ENCODE peak calls at places on chromosomes 5 and 9, in six cellular contexts. One of them, this sample, is unnamed.

GRCh38 chr9:69324549-69325401 is at the start of gene ENTREP1:
- DNase-seq in H7: peak
- DNase-seq in hypothalamus: no peak
- DNase-seq in DMS153: peak
- DNase-seq in neural crest cell: peak
- DNase-seq in astrocyte of the cerebellum: no peak
- DNase-seq in this sample: peak

GRCh38 chr9:36873247-36873875 is 160.7 kb downstream of the PAX5 start:
- DNase-seq in H7: peak
- DNase-seq in neural crest cell: peak
- DNase-seq in DMS153: no peak
- DNase-seq in hypothalamus: no peak
- DNase-seq in astrocyte of the cerebellum: peak
- DNase-seq in this sample: peak

GRCh38 chr5:32001722-32002121 is 172.4 kb downstream of the GOLPH3 start:
- DNase-seq in DMS153: no peak
- DNase-seq in astrocyte of the cerebellum: no peak
- DNase-seq in neural crest cell: no peak
- DNase-seq in hypothalamus: no peak
- DNase-seq in H7: no peak
- DNase-seq in this sample: no peak

GRCh38 chr5:177430146-177430951 is 3.9 kb downstream of the GRK6 start:
- DNase-seq in astrocyte of the cerebellum: no peak
- DNase-seq in neural crest cell: no peak
- DNase-seq in DMS153: no peak
- DNase-seq in H7: no peak
- DNase-seq in hypothalamus: no peak
- DNase-seq in this sample: no peak

GRCh38 chr9:3043369-3043768 is 199.5 kb upstream of the PUM3 start:
- DNase-seq in H7: no peak
- DNase-seq in neural crest cell: no peak
- DNase-seq in hypothalamus: no peak
- DNase-seq in astrocyte of the cerebellum: no peak
- DNase-seq in DMS153: no peak
- DNase-seq in this sample: no peak

GRCh38 chr5:145991044-145991575 is 54.7 kb downstream of the SH3RF2 start:
- DNase-seq in DMS153: no peak
- DNase-seq in astrocyte of the cerebellum: peak
- DNase-seq in neural crest cell: no peak
- DNase-seq in H7: no peak
- DNase-seq in hypothalamus: no peak
- DNase-seq in this sample: no peak

GRCh38 chr5:179818746-179819295 is 1.9 kb upstream of the SQSTM1 start:
- DNase-seq in DMS153: peak
- DNase-seq in astrocyte of the cerebellum: peak
- DNase-seq in neural crest cell: peak
- DNase-seq in H7: peak
- DNase-seq in hypothalamus: peak
- DNase-seq in this sample: peak

GRCh38 chr5:14155075-14155474 is 11.9 kb downstream of the TRIO start:
- DNase-seq in astrocyte of the cerebellum: no peak
- DNase-seq in H7: no peak
- DNase-seq in DMS153: no peak
- DNase-seq in hypothalamus: no peak
- DNase-seq in neural crest cell: no peak
- DNase-seq in this sample: no peak

GRCh38 chr5:82168294-82168693 is 109.9 kb downstream of the RPS23 start:
- DNase-seq in DMS153: no peak
- DNase-seq in neural crest cell: no peak
- DNase-seq in hypothalamus: no peak
- DNase-seq in astrocyte of the cerebellum: no peak
- DNase-seq in H7: no peak
- DNase-seq in this sample: no peak

GRCh38 chr9:121680236-121680635 is 28.8 kb downstream of the DAB2IP start:
- DNase-seq in DMS153: no peak
- DNase-seq in hypothalamus: no peak
- DNase-seq in neural crest cell: no peak
- DNase-seq in H7: no peak
- DNase-seq in astrocyte of the cerebellum: no peak
- DNase-seq in this sample: no peak

GRCh38 chr5:79728396-79728795 is 38.8 kb downstream of the CMYA5 start:
- DNase-seq in astrocyte of the cerebellum: no peak
- DNase-seq in H7: no peak
- DNase-seq in DMS153: no peak
- DNase-seq in hypothalamus: no peak
- DNase-seq in neural crest cell: no peak
- DNase-seq in this sample: no peak

This sample was measured in C1 segment of cervical spinal cord.